ENCODE peak calls at places on chromosomes 3 and 15, in seven cellular contexts. T is HepG2, L is HCT116, G is GM12878, R is SK-N-SH, D is K562, Z is H1. P is an unnamed sample. For H3K27me3, the result is how much of the 10 kb centered on the place peaks cover.

GRCh38 chr3:127551178-127551577 is 39.4 kb downstream of the TPRA1 start:
- DNase-seq in T (no peak), L (no peak), G (no peak), R (no peak), D (no peak), Z (no peak), P (no peak)

GRCh38 chr3:64651791-64652241 is 36.0 kb downstream of the ADAMTS9 start:
- DNase-seq in T (no peak), L (no peak), G (no peak), R (no peak), D (no peak), Z (no peak), P (no peak)

GRCh38 chr3:106514431-106514830 is 645.6 kb upstream of the CBLB start:
- DNase-seq in T (no peak), L (no peak), G (no peak), R (no peak), D (no peak), Z (no peak), P (no peak)

GRCh38 chr15:37872661-37873060 is 61.8 kb upstream of the TMCO5A start:
- DNase-seq in T (no peak), L (no peak), G (no peak), R (no peak), D (no peak), Z (no peak), P (no peak)

GRCh38 chr3:32564195-32564594 is 6.5 kb downstream of the DYNC1LI1 start:
- DNase-seq in T (no peak), L (no peak), G (no peak), R (no peak), D (no peak), Z (no peak), P (no peak)

GRCh38 chr3:49759226-49759625 is 27.1 kb downstream of the IP6K1 start:
- DNase-seq in T (no peak), L (no peak), G (no peak), R (no peak), D (no peak), Z (no peak), P (no peak)

GRCh38 chr3:95923496-95924210 is 890.7 kb upstream of the EPHA6 start:
- DNase-seq in T (no peak), L (no peak), G (no peak), R (no peak), D (no peak), Z (no peak), P (no peak)

GRCh38 chr3:42134867-42135464 is 43.8 kb downstream of the TRAK1 start:
- DNase-seq in T (peak), L (no peak), G (no peak), R (no peak), D (no peak), Z (no peak), P (no peak)

GRCh38 chr3:182786564-182787196 is 6.6 kb upstream of the ATP11B start:
- DNase-seq in T (no peak), L (no peak), G (no peak), R (no peak), D (no peak), Z (no peak), P (no peak)

GRCh38 chr3:111979689-111980025 is 831 bp downstream of the ABHD10 start:
- DNase-seq in T (no peak), L (no peak), G (no peak), R (no peak), D (no peak), Z (no peak), P (no peak)

GRCh38 chr15:79916424-79916823 is 19.6 kb upstream of the MTHFS start:
- DNase-seq in T (no peak), L (no peak), G (no peak), R (no peak), D (no peak), Z (no peak), P (no peak)

GRCh38 chr3:109569121-109569520 is 231.8 kb upstream of the DPPA4 start:
- DNase-seq in T (no peak), L (no peak), G (no peak), R (no peak), D (no peak), Z (no peak), P (no peak)

GRCh38 chr3:27877122-27878011 is 155.2 kb upstream of the EOMES start:
- DNase-seq in T (no peak), L (no peak), G (no peak), R (no peak), D (no peak), Z (no peak), P (no peak)

GRCh38 chr3:66314455-66314854 is 93.7 kb downstream of the SLC25A26 start:
- DNase-seq in T (no peak), L (no peak), G (no peak), R (no peak), D (no peak), Z (no peak), P (no peak)

GRCh38 chr15:101614001-101614585 is 38.1 kb downstream of the TM2D3 start:
- DNase-seq in T (no peak), L (no peak), G (no peak), R (peak), D (no peak), Z (no peak), P (no peak)

GRCh38 chr3:182861345-182861744 is 68.0 kb downstream of the ATP11B start:
- DNase-seq in T (no peak), L (no peak), G (no peak), R (no peak), D (peak), Z (no peak), P (no peak)

GRCh38 chr3:11465744-11466611 is 177.7 kb downstream of the VGLL4 start:
- DNase-seq in T (no peak), L (no peak), G (no peak), R (peak), D (no peak), Z (no peak), P (no peak)

GRCh38 chr3:186001838-186002237 is 64.0 kb upstream of the TRA2B start:
- DNase-seq in T (no peak), L (no peak), G (no peak), R (no peak), D (no peak), Z (no peak), P (no peak)

GRCh38 chr3:1513662-1514061 is 420.8 kb downstream of the CNTN6 start:
- DNase-seq in T (no peak), L (no peak), G (no peak), R (no peak), D (no peak), Z (peak), P (no peak)

GRCh38 chr15:101022306-101022705 is 103.1 kb downstream of the LRRK1 start:
- DNase-seq in T (no peak), L (no peak), G (no peak), R (no peak), D (no peak), Z (no peak), P (no peak)

GRCh38 chr3:31346542-31346979 is 186.2 kb upstream of the STT3B start:
- DNase-seq in T (peak), L (no peak), G (no peak), R (no peak), D (no peak), Z (no peak), P (no peak)

GRCh38 chr3:31345581-31345980 is 187.1 kb upstream of the STT3B start:
- DNase-seq in T (no peak), L (no peak), G (no peak), R (no peak), D (no peak), Z (no peak), P (no peak)

GRCh38 chr3:31341130-31341529 is 191.6 kb upstream of the STT3B start:
- DNase-seq in T (peak), L (no peak), G (no peak), R (peak), D (no peak), Z (no peak), P (no peak)

GRCh38 chr3:31343075-31343474 is 189.7 kb upstream of the STT3B start:
- DNase-seq in T (no peak), L (no peak), G (no peak), R (no peak), D (no peak), Z (no peak), P (no peak)
- TF ChIP-seq SIN3A in T (no peak), L (no peak), G (no peak), R (no peak), D (no peak), Z (no peak), P (no peak)

GRCh38 chr3:134794323-134794722 is 737 bp upstream of the EPHB1 start:
- DNase-seq in T (no peak), L (no peak), G (no peak), R (no peak), D (no peak), Z (no peak), P (no peak)
- H3K27me3 ChIP-seq in T (under half), L (under half), G (under half), R (under half), D (under half), Z (under half), P (under half)

GRCh38 chr3:99714146-99714545 is 75.8 kb downstream of the COL8A1 start:
- DNase-seq in T (no peak), L (no peak), G (no peak), R (no peak), D (no peak), Z (no peak), P (no peak)
- TF ChIP-seq SIN3A in T (no peak), L (no peak), G (no peak), R (no peak), D (no peak), Z (no peak), P (no peak)

GRCh38 chr15:89458440-89458839 is 37.9 kb downstream of the RHCG start:
- DNase-seq in T (no peak), L (no peak), G (no peak), R (no peak), D (no peak), Z (no peak), P (no peak)
- H3K27me3 ChIP-seq in T (under half), L (under half), G (under half), R (under half), D (under half), Z (under half), P (under half)

GRCh38 chr15:26358708-26359107 is 414.2 kb downstream of the GABRB3 start:
- DNase-seq in T (no peak), L (no peak), G (no peak), R (no peak), D (no peak), Z (no peak), P (no peak)
- TF ChIP-seq SIN3A in T (no peak), L (no peak), G (no peak), R (no peak), D (no peak), Z (no peak), P (no peak)

DNA sequence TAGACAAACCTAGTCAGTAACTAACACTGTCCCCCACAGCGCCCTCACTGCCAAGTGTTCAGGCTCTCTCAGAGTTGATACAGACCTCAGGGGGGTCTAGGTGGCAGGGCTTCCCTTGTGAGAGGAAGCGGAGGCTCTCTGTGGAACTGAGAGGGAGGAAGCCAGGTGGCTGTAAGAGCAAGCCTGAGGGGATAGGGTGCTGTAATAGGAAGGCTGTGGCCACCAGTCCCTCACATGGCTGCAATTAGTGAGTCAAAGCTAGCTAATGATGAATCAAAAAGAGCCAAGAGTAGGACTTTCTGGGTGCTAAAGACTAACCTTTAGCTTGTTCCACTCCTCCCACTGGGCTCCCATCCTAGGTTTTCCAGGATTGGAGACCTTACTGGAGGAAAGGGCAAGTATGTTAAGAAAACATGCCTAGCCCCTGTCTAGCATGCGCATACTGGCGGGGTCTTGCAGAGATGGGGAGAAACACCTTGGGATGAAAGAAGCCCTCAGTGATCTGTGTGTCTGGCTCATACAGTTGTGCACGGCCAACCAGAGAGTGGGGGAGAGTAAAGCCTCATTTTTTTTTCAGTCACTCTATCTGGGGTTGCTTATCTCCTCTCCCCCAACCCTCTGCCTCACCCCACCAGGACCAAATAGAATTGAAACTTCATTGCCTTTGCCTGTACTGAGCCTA is 13.3 kb upstream of the SOX2 start:
- DNase-seq in T (no peak), L (no peak), G (no peak), R (peak), D (no peak), Z (no peak), P (no peak)
- H3K27me3 ChIP-seq in T (under half), L (under half), G (under half), R (under half), D (under half), Z (under half), P (under half)

GRCh38 chr15:57667171-57667924 is 39.2 kb upstream of the POLR2M start:
- DNase-seq in T (peak), L (no peak), G (no peak), R (peak), D (no peak), Z (no peak), P (no peak)

GRCh38 chr15:57675481-57676181 is 30.9 kb upstream of the POLR2M start:
- DNase-seq in T (peak), L (no peak), G (no peak), R (no peak), D (no peak), Z (no peak), P (no peak)

GRCh38 chr15:57668074-57668473 is 38.4 kb upstream of the POLR2M start:
- DNase-seq in T (no peak), L (no peak), G (no peak), R (no peak), D (no peak), Z (no peak), P (no peak)

GRCh38 chr15:57676578-57676977 is 29.9 kb upstream of the POLR2M start:
- DNase-seq in T (no peak), L (no peak), G (no peak), R (no peak), D (no peak), Z (no peak), P (no peak)

DNA sequence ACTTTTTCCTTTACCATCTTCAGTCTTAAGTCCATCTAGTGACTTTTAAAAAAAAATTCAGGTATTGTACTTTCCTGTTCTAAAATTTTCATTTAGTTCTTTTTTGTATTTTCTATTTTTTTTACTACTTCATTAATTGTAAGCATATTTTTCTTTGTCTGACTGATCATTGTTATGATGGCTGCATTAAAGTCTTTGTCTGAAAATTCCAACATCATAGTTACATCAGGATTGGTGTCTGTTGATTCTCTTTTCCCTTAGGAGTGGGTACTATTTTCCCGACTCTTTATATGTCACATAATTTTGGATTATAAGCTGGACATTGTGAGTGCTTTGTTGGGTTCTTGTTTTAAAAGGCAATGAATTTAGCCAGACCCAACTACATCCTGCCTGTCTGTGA is 34.9 kb upstream of the POLR2M start:
- DNase-seq in T (no peak), L (no peak), G (no peak), R (no peak), D (no peak), Z (no peak), P (no peak)
- TF ChIP-seq SIN3A in T (no peak), L (no peak), G (no peak), R (no peak), D (no peak), Z (no peak), P (no peak)

DNA sequence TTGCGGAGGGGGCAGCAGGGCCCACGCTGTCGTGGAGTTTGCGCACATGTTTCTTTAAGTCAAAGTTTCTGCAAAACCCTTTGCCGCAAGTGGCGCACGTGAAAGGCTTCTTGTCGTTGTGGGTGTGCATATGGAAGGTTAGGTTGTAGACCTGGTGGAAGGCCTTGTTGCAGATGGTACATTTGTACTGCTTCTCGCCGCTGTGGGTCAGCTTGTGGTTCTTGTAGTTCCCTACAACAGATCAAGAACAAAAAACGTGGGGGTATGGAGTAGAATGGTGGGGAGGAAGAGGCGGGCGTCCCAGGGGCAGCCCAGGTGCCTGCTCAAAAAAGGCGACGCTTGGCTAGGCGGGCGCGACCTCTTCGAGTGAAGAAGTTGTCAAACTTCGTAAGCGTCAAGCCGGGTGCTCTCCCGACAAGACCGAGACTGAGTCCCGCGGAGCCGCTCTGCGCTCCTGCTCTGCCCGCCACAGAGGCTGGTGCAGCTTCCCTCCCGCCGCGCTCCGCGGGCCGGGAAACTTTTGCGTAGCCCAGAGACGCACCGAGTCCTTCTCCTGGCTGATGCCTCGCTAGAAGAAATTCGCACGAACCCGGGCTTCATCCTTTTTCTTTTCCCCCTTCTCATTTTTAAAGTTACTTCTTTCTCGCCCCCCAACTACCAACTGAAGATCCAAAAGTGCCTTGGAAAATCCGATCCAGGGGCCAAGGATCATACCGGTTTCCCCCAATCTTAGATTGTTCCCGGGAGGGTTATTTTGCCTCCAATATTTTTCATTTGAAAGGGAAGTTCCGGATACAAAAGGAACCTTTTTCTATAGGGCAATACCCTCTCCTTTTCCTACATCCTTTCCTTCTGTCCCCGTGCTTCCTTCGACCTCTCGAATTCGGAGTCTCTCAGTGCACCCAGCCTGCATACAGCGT is 3.0 kb downstream of the FEZF2 start:
- DNase-seq in T (no peak), L (no peak), G (no peak), R (peak), D (no peak), Z (no peak), P (no peak)
- H3K27me3 ChIP-seq in T (half or more), L (under half), G (under half), R (half or more), D (under half), Z (half or more), P (under half)

GRCh38 chr15:35271371-35272043 is 186.4 kb upstream of the NANOGP8 start:
- DNase-seq in T (no peak), L (no peak), G (no peak), R (no peak), D (no peak), Z (no peak), P (peak)
- TF ChIP-seq SIN3A in T (no peak), L (no peak), G (no peak), R (no peak), D (no peak), Z (no peak), P (no peak)

P was measured in Panc1.